ENCODE peak calls at places on chromosomes 5 and 9, in nine cellular contexts. One of them, this sample, is unnamed.

GRCh38 chr9:135480071-135480941 is 724 bp downstream of the PPP1R26 start:
- DNase-seq in NCI-H460: no peak
- DNase-seq in fibroblast of pulmonary artery: peak
- DNase-seq in RPMI8226: peak
- DNase-seq in heart left ventricle: no peak
- DNase-seq in foreskin keratinocyte: no peak
- DNase-seq in cardiac septum: no peak
- DNase-seq in stimulated activated CD4-positive, alpha-beta T cell treated with anti-CD3 and anti-CD28 coated beads, TNF-alpha, amount 100 ng/mL, for 48 hours: no peak
- DNase-seq in activated T-helper 1 cell treated with anti-CD3 and anti-CD28 coated beads, Interleukin-2, amount 50 U/mL, for 16 hours: no peak
- DNase-seq in this sample: peak

GRCh38 chr9:103364753-103365152 is 369.6 kb downstream of the CYLC2 start:
- DNase-seq in RPMI8226: no peak
- DNase-seq in activated T-helper 1 cell treated with anti-CD3 and anti-CD28 coated beads, Interleukin-2, amount 50 U/mL, for 16 hours: no peak
- DNase-seq in fibroblast of pulmonary artery: peak
- DNase-seq in stimulated activated CD4-positive, alpha-beta T cell treated with anti-CD3 and anti-CD28 coated beads, TNF-alpha, amount 100 ng/mL, for 48 hours: no peak
- DNase-seq in cardiac septum: no peak
- DNase-seq in NCI-H460: no peak
- DNase-seq in heart left ventricle: no peak
- DNase-seq in foreskin keratinocyte: peak
- DNase-seq in this sample: peak

GRCh38 chr5:107381189-107381856 is 289.4 kb downstream of the EFNA5 start:
- DNase-seq in RPMI8226: no peak
- DNase-seq in fibroblast of pulmonary artery: peak
- DNase-seq in NCI-H460: peak
- DNase-seq in activated T-helper 1 cell treated with anti-CD3 and anti-CD28 coated beads, Interleukin-2, amount 50 U/mL, for 16 hours: no peak
- DNase-seq in cardiac septum: no peak
- DNase-seq in foreskin keratinocyte: peak
- DNase-seq in stimulated activated CD4-positive, alpha-beta T cell treated with anti-CD3 and anti-CD28 coated beads, TNF-alpha, amount 100 ng/mL, for 48 hours: no peak
- DNase-seq in heart left ventricle: no peak
- DNase-seq in this sample: peak

GRCh38 chr9:134372621-134373267 is 46.5 kb downstream of the RXRA start:
- DNase-seq in RPMI8226: no peak
- DNase-seq in heart left ventricle: peak
- DNase-seq in NCI-H460: no peak
- DNase-seq in activated T-helper 1 cell treated with anti-CD3 and anti-CD28 coated beads, Interleukin-2, amount 50 U/mL, for 16 hours: no peak
- DNase-seq in foreskin keratinocyte: no peak
- DNase-seq in cardiac septum: peak
- DNase-seq in stimulated activated CD4-positive, alpha-beta T cell treated with anti-CD3 and anti-CD28 coated beads, TNF-alpha, amount 100 ng/mL, for 48 hours: no peak
- DNase-seq in fibroblast of pulmonary artery: no peak
- DNase-seq in this sample: peak

GRCh38 chr5:147461915-147462314 is 48.0 kb downstream of the DPYSL3 start:
- DNase-seq in foreskin keratinocyte: no peak
- DNase-seq in cardiac septum: no peak
- DNase-seq in NCI-H460: no peak
- DNase-seq in activated T-helper 1 cell treated with anti-CD3 and anti-CD28 coated beads, Interleukin-2, amount 50 U/mL, for 16 hours: no peak
- DNase-seq in fibroblast of pulmonary artery: no peak
- DNase-seq in stimulated activated CD4-positive, alpha-beta T cell treated with anti-CD3 and anti-CD28 coated beads, TNF-alpha, amount 100 ng/mL, for 48 hours: no peak
- DNase-seq in heart left ventricle: no peak
- DNase-seq in RPMI8226: no peak
- DNase-seq in this sample: no peak

GRCh38 chr5:179271301-179271650 is 74.0 kb downstream of the ADAMTS2 start:
- DNase-seq in activated T-helper 1 cell treated with anti-CD3 and anti-CD28 coated beads, Interleukin-2, amount 50 U/mL, for 16 hours: no peak
- DNase-seq in RPMI8226: no peak
- DNase-seq in fibroblast of pulmonary artery: no peak
- DNase-seq in stimulated activated CD4-positive, alpha-beta T cell treated with anti-CD3 and anti-CD28 coated beads, TNF-alpha, amount 100 ng/mL, for 48 hours: no peak
- DNase-seq in NCI-H460: no peak
- DNase-seq in cardiac septum: peak
- DNase-seq in heart left ventricle: peak
- DNase-seq in foreskin keratinocyte: no peak
- DNase-seq in this sample: no peak

GRCh38 chr5:58016329-58016728 is 443.6 kb downstream of the PLK2 start:
- DNase-seq in cardiac septum: no peak
- DNase-seq in fibroblast of pulmonary artery: peak
- DNase-seq in stimulated activated CD4-positive, alpha-beta T cell treated with anti-CD3 and anti-CD28 coated beads, TNF-alpha, amount 100 ng/mL, for 48 hours: no peak
- DNase-seq in activated T-helper 1 cell treated with anti-CD3 and anti-CD28 coated beads, Interleukin-2, amount 50 U/mL, for 16 hours: no peak
- DNase-seq in heart left ventricle: no peak
- DNase-seq in foreskin keratinocyte: peak
- DNase-seq in NCI-H460: no peak
- DNase-seq in RPMI8226: no peak
- DNase-seq in this sample: peak

GRCh38 chr5:133247881-133248642 is 196.2 kb downstream of the HSPA4 start:
- DNase-seq in fibroblast of pulmonary artery: peak
- DNase-seq in cardiac septum: peak
- DNase-seq in NCI-H460: peak
- DNase-seq in foreskin keratinocyte: no peak
- DNase-seq in heart left ventricle: no peak
- DNase-seq in RPMI8226: peak
- DNase-seq in stimulated activated CD4-positive, alpha-beta T cell treated with anti-CD3 and anti-CD28 coated beads, TNF-alpha, amount 100 ng/mL, for 48 hours: no peak
- DNase-seq in activated T-helper 1 cell treated with anti-CD3 and anti-CD28 coated beads, Interleukin-2, amount 50 U/mL, for 16 hours: no peak
- DNase-seq in this sample: peak

GRCh38 chr5:41246376-41246775 is 33.0 kb upstream of the C6 start:
- DNase-seq in cardiac septum: no peak
- DNase-seq in NCI-H460: no peak
- DNase-seq in RPMI8226: no peak
- DNase-seq in foreskin keratinocyte: peak
- DNase-seq in heart left ventricle: peak
- DNase-seq in stimulated activated CD4-positive, alpha-beta T cell treated with anti-CD3 and anti-CD28 coated beads, TNF-alpha, amount 100 ng/mL, for 48 hours: no peak
- DNase-seq in fibroblast of pulmonary artery: peak
- DNase-seq in activated T-helper 1 cell treated with anti-CD3 and anti-CD28 coated beads, Interleukin-2, amount 50 U/mL, for 16 hours: no peak
- DNase-seq in this sample: peak

GRCh38 chr5:161311965-161312364 is 234.6 kb downstream of the GABRB2 start:
- DNase-seq in fibroblast of pulmonary artery: no peak
- DNase-seq in NCI-H460: no peak
- DNase-seq in stimulated activated CD4-positive, alpha-beta T cell treated with anti-CD3 and anti-CD28 coated beads, TNF-alpha, amount 100 ng/mL, for 48 hours: no peak
- DNase-seq in heart left ventricle: no peak
- DNase-seq in foreskin keratinocyte: no peak
- DNase-seq in cardiac septum: no peak
- DNase-seq in RPMI8226: no peak
- DNase-seq in activated T-helper 1 cell treated with anti-CD3 and anti-CD28 coated beads, Interleukin-2, amount 50 U/mL, for 16 hours: no peak
- DNase-seq in this sample: no peak